ENCODE peak calls at places on chromosomes 13 and 19, in five cellular contexts. E, B, D, X and K are unnamed samples.

GRCh38 chr13:73158851-73159250 is 100.0 kb downstream of the KLF5 start:
- DNase-seq in D (peak; percentile 26), B (no peak), E (no peak), X (no peak), K (no peak)

GRCh38 chr13:51955281-51955771 is 55.9 kb downstream of the ATP7B start:
- DNase-seq in D (no peak), B (no peak), E (no peak), X (no peak), K (no peak)

GRCh38 chr19:46913198-46913851 is 52.5 kb downstream of the ARHGAP35 start:
- DNase-seq in X (no peak), E (no peak), B (no peak), D (no peak), K (no peak)

GRCh38 chr13:103097366-103097928 is 31.2 kb upstream of the SLC10A2 start:
- DNase-seq in D (no peak), X (no peak), E (no peak), B (no peak), K (no peak)

GRCh38 chr13:82480415-82480814 is 1401.9 kb downstream of the SLITRK1 start:
- DNase-seq in X (no peak), B (no peak), D (no peak), E (no peak), K (no peak)

GRCh38 chr19:36331353-36332228 is 47.4 kb downstream of the ZFP14 start:
- DNase-seq in B (peak; percentile 80), D (peak; percentile 91), X (no peak), E (peak; percentile 75), K (peak; percentile 92)

GRCh38 chr13:98961204-98962105 is 16.4 kb downstream of the DOCK9 start:
- DNase-seq in E (no peak), D (no peak), B (no peak), X (no peak), K (no peak)

GRCh38 chr19:16527971-16528521 is 14.2 kb downstream of the CHERP start:
- DNase-seq in B (peak; percentile 16), D (no peak), X (peak; percentile 43), E (no peak), K (no peak)

GRCh38 chr19:3325451-3325850 is 40.9 kb upstream of the NFIC start:
- DNase-seq in D (no peak), X (no peak), B (no peak), E (no peak), K (no peak)

GRCh38 chr19:17567940-17568339 is 12.5 kb downstream of the COLGALT1 start:
- DNase-seq in E (no peak), X (no peak), B (no peak), D (no peak), K (no peak)

GRCh38 chr13:73608731-73609485 is 525.3 kb downstream of the KLF12 start:
- DNase-seq in D (no peak), X (no peak), B (no peak), E (peak; percentile 37), K (no peak)

GRCh38 chr13:65292488-65292901 is 1937.6 kb downstream of the PCDH9 start:
- DNase-seq in E (no peak), X (no peak), D (no peak), B (no peak), K (no peak)

GRCh38 chr19:11418518-11419506 is at the start of gene RGL3:
- DNase-seq in X (no peak), B (no peak), E (peak; percentile 44), D (peak; percentile 42), K (no peak)

GRCh38 chr19:45424191-45425058 is 708 bp upstream of the ERCC1 start:
- DNase-seq in B (peak; percentile 33), D (peak; percentile 90), E (peak; percentile 65), X (no peak), K (peak; percentile 65)

GRCh38 chr13:110714798-110715394 is 1.4 kb downstream of the ING1 start:
- DNase-seq in X (peak; percentile 72), B (peak; percentile 37), D (no peak), E (peak; percentile 61), K (peak; percentile 67)

GRCh38 chr13:47408546-47409319 is 511.9 kb upstream of the HTR2A start:
- DNase-seq in E (no peak), D (no peak), X (no peak), B (no peak), K (no peak)

GRCh38 chr13:34733720-34734119 is 208.3 kb upstream of the NBEA start:
- DNase-seq in X (no peak), D (no peak), E (no peak), B (no peak), K (no peak)

GRCh38 chr19:15836595-15837398 is 21.3 kb upstream of the OR10H1 start:
- DNase-seq in B (no peak), D (peak; percentile 99), X (peak; percentile 99), E (peak; percentile 97), K (peak; percentile 96)

GRCh38 chr19:39236527-39236926 is 8.3 kb downstream of the IFNL3 start:
- DNase-seq in B (no peak), E (no peak), D (no peak), X (no peak), K (no peak)

GRCh38 chr13:39051157-39051556 is 12.9 kb downstream of the NHLRC3 start:
- DNase-seq in E (no peak), B (no peak), D (peak; percentile 9), X (no peak), K (no peak)

GRCh38 chr19:42207767-42208259 is 9.7 kb downstream of the DEDD2 start:
- DNase-seq in B (no peak), E (no peak), D (peak; percentile 54), X (peak; percentile 65), K (no peak)

GRCh38 chr19:45569619-45570421 is 14.8 kb downstream of the OPA3 start:
- DNase-seq in D (peak; percentile 47), E (peak; percentile 53), B (peak; percentile 72), X (peak; percentile 47), K (peak; percentile 16)

GRCh38 chr13:98839826-98840769 is 87.6 kb upstream of the SLC15A1 start:
- DNase-seq in B (peak; percentile 62), D (peak; percentile 57), E (peak; percentile 50), X (peak; percentile 49), K (peak; percentile 12)

GRCh38 chr19:52007436-52007804 is 591 bp downstream of the ZNF615 start:
- DNase-seq in D (peak; percentile 44), E (no peak), B (peak; percentile 3), X (no peak), K (no peak)

GRCh38 chr19:32164384-32164992 is 180.9 kb upstream of the ZNF507 start:
- DNase-seq in D (no peak), X (no peak), B (no peak), E (no peak), K (no peak)

GRCh38 chr13:63864171-63864902 is 2448.7 kb upstream of the PCDH20 start:
- DNase-seq in X (no peak), D (no peak), B (no peak), E (no peak), K (no peak)

GRCh38 chr13:46121033-46121432 is 16.2 kb upstream of the CPB2 start:
- DNase-seq in B (no peak), E (no peak), D (no peak), X (no peak), K (no peak)

GRCh38 chr19:13094771-13095392 is 7.8 kb downstream of the LYL1 start:
- DNase-seq in X (no peak), E (no peak), D (no peak), B (no peak), K (no peak)

GRCh38 chr13:86660090-86660489 is 860.9 kb upstream of the SLITRK6 start:
- DNase-seq in D (no peak), B (no peak), E (no peak), X (no peak), K (no peak)